ENCODE peak calls at places on chromosomes 16 and 17, in five cellular contexts. One of them, this sample, is unnamed.
A peak's percentile ranks its signal among the peaks of the same experiment; 100 is the strongest.

GRCh38 chr17:35053204-35053603 is 10.3 kb downstream of the RFFL start:
- DNase-seq in H9: no peak
- DNase-seq in IMR-90: no peak
- DNase-seq in mesendoderm: no peak
- DNase-seq in mesenchymal stem cell: no peak
- DNase-seq in this sample: no peak

GRCh38 chr16:13621639-13622038 is 298.3 kb upstream of the ERCC4 start:
- DNase-seq in IMR-90: no peak
- DNase-seq in H9: no peak
- DNase-seq in mesendoderm: peak; percentile 31
- DNase-seq in mesenchymal stem cell: no peak
- DNase-seq in this sample: no peak

GRCh38 chr17:77325826-77326581 is 185.2 kb downstream of the SEC14L1 start:
- DNase-seq in H9: peak; percentile 26
- DNase-seq in mesenchymal stem cell: no peak
- DNase-seq in IMR-90: no peak
- DNase-seq in mesendoderm: no peak
- DNase-seq in this sample: no peak

GRCh38 chr16:83187404-83187803 is 560.6 kb downstream of the CDH13 start:
- DNase-seq in H9: no peak
- DNase-seq in mesenchymal stem cell: peak; percentile 75
- DNase-seq in IMR-90: peak; percentile 89
- DNase-seq in mesendoderm: no peak
- DNase-seq in this sample: peak; percentile 7

GRCh38 chr16:48206594-48207242 is 37.4 kb upstream of the LONP2 start:
- DNase-seq in mesenchymal stem cell: no peak
- DNase-seq in H9: no peak
- DNase-seq in IMR-90: peak; percentile 13
- DNase-seq in mesendoderm: peak; percentile 36
- DNase-seq in this sample: peak; percentile 38

GRCh38 chr17:61581611-61582349 is 9.2 kb downstream of the NACA2 start:
- DNase-seq in H9: no peak
- DNase-seq in IMR-90: peak; percentile 2
- DNase-seq in mesenchymal stem cell: no peak
- DNase-seq in mesendoderm: no peak
- DNase-seq in this sample: no peak

GRCh38 chr17:4938670-4939553 is 934 bp downstream of the SLC25A11 start:
- DNase-seq in mesendoderm: no peak
- DNase-seq in IMR-90: no peak
- DNase-seq in mesenchymal stem cell: peak; percentile 46
- DNase-seq in H9: peak; percentile 28
- DNase-seq in this sample: no peak

GRCh38 chr17:75712480-75712879 is 8.8 kb upstream of the ITGB4 start:
- DNase-seq in mesenchymal stem cell: no peak
- DNase-seq in H9: no peak
- DNase-seq in IMR-90: no peak
- DNase-seq in mesendoderm: no peak
- DNase-seq in this sample: no peak

GRCh38 chr17:1736348-1737281 is 6.1 kb upstream of the SERPINF2 start:
- DNase-seq in mesendoderm: no peak
- DNase-seq in H9: no peak
- DNase-seq in IMR-90: peak; percentile 83
- DNase-seq in mesenchymal stem cell: peak; percentile 89
- DNase-seq in this sample: no peak

GRCh38 chr17:75531724-75532090 is 6.2 kb downstream of the LLGL2 start:
- DNase-seq in H9: no peak
- DNase-seq in mesenchymal stem cell: no peak
- DNase-seq in mesendoderm: peak; percentile 79
- DNase-seq in IMR-90: no peak
- DNase-seq in this sample: peak; percentile 91

GRCh38 chr17:2853722-2854580 is 57.7 kb downstream of the RAP1GAP2 start:
- DNase-seq in IMR-90: no peak
- DNase-seq in mesenchymal stem cell: peak; percentile 6
- DNase-seq in mesendoderm: peak; percentile 62
- DNase-seq in H9: no peak
- DNase-seq in this sample: no peak

GRCh38 chr16:86025706-86026105 is 126.7 kb downstream of the IRF8 start:
- DNase-seq in mesenchymal stem cell: no peak
- DNase-seq in H9: no peak
- DNase-seq in mesendoderm: no peak
- DNase-seq in IMR-90: no peak
- DNase-seq in this sample: no peak

GRCh38 chr17:63433746-63434591 is 12.1 kb downstream of the CYB561 start:
- DNase-seq in H9: no peak
- DNase-seq in mesenchymal stem cell: peak; percentile 89
- DNase-seq in mesendoderm: no peak
- DNase-seq in IMR-90: peak; percentile 92
- DNase-seq in this sample: no peak

GRCh38 chr16:85798283-85798776 is 1.0 kb downstream of the EMC8 start:
- DNase-seq in mesendoderm: peak; percentile 82
- DNase-seq in IMR-90: peak; percentile 6
- DNase-seq in H9: no peak
- DNase-seq in mesenchymal stem cell: no peak
- DNase-seq in this sample: no peak

GRCh38 chr16:9955677-9956076 is 226.6 kb downstream of the GRIN2A start:
- DNase-seq in mesenchymal stem cell: no peak
- DNase-seq in H9: no peak
- DNase-seq in IMR-90: no peak
- DNase-seq in mesendoderm: no peak
- DNase-seq in this sample: no peak

GRCh38 chr16:11164482-11165270 is 91.3 kb downstream of the SOCS1 start:
- DNase-seq in IMR-90: no peak
- DNase-seq in H9: no peak
- DNase-seq in mesenchymal stem cell: peak; percentile 54
- DNase-seq in mesendoderm: no peak
- DNase-seq in this sample: no peak

GRCh38 chr17:71437176-71437575 is 683.6 kb upstream of the SOX9 start:
- DNase-seq in IMR-90: peak; percentile 8
- DNase-seq in mesendoderm: no peak
- DNase-seq in H9: no peak
- DNase-seq in mesenchymal stem cell: no peak
- DNase-seq in this sample: no peak

GRCh38 chr17:78995761-78996451 is 13.7 kb downstream of the CANT1 start:
- DNase-seq in mesendoderm: no peak
- DNase-seq in mesenchymal stem cell: no peak
- DNase-seq in H9: no peak
- DNase-seq in IMR-90: no peak
- DNase-seq in this sample: no peak

GRCh38 chr16:51441331-51441730 is 290.3 kb upstream of the SALL1 start:
- DNase-seq in mesenchymal stem cell: no peak
- DNase-seq in IMR-90: no peak
- DNase-seq in mesendoderm: no peak
- DNase-seq in H9: no peak
- DNase-seq in this sample: no peak

GRCh38 chr16:77213542-77214108 is 14.4 kb downstream of the SYCE1L start:
- DNase-seq in IMR-90: peak; percentile 86
- DNase-seq in mesenchymal stem cell: peak; percentile 89
- DNase-seq in H9: no peak
- DNase-seq in mesendoderm: no peak
- DNase-seq in this sample: no peak

GRCh38 chr16:10817514-10817913 is 1.1 kb downstream of the TVP23A start:
- DNase-seq in H9: no peak
- DNase-seq in mesendoderm: no peak
- DNase-seq in mesenchymal stem cell: no peak
- DNase-seq in IMR-90: no peak
- DNase-seq in this sample: no peak

GRCh38 chr17:37888881-37889280 is 35.3 kb upstream of the TBC1D3K start:
- DNase-seq in mesendoderm: no peak
- DNase-seq in H9: no peak
- DNase-seq in mesenchymal stem cell: no peak
- DNase-seq in IMR-90: no peak
- DNase-seq in this sample: peak; percentile 8

GRCh38 chr17:67578058-67578457 is 139.7 kb upstream of the NOL11 start:
- DNase-seq in mesenchymal stem cell: no peak
- DNase-seq in IMR-90: no peak
- DNase-seq in H9: no peak
- DNase-seq in mesendoderm: no peak
- DNase-seq in this sample: no peak

GRCh38 chr17:1354022-1354421 is 46.0 kb downstream of the YWHAE start:
- DNase-seq in mesenchymal stem cell: no peak
- DNase-seq in H9: no peak
- DNase-seq in mesendoderm: no peak
- DNase-seq in IMR-90: no peak
- DNase-seq in this sample: no peak

GRCh38 chr17:45394913-45395568 is 37.6 kb downstream of the ARHGAP27 start:
- DNase-seq in H9: peak; percentile 95
- DNase-seq in mesendoderm: peak; percentile 95
- DNase-seq in mesenchymal stem cell: peak; percentile 81
- DNase-seq in IMR-90: peak; percentile 90
- DNase-seq in this sample: peak; percentile 65

GRCh38 chr17:1414001-1414574 is 14.1 kb upstream of the YWHAE start:
- DNase-seq in H9: no peak
- DNase-seq in IMR-90: no peak
- DNase-seq in mesendoderm: no peak
- DNase-seq in mesenchymal stem cell: no peak
- DNase-seq in this sample: no peak

GRCh38 chr16:46858151-46858550 is 26.0 kb upstream of the GPT2 start:
- DNase-seq in H9: no peak
- DNase-seq in mesendoderm: no peak
- DNase-seq in IMR-90: no peak
- DNase-seq in mesenchymal stem cell: no peak
- DNase-seq in this sample: peak; percentile 37

GRCh38 chr17:10025976-10026785 is 121.1 kb upstream of the RCVRN start:
- DNase-seq in IMR-90: no peak
- DNase-seq in mesendoderm: no peak
- DNase-seq in H9: peak; percentile 56
- DNase-seq in mesenchymal stem cell: no peak
- DNase-seq in this sample: no peak

GRCh38 chr16:50820225-50820624 is 78.3 kb downstream of the CYLD start:
- DNase-seq in IMR-90: no peak
- DNase-seq in H9: no peak
- DNase-seq in mesendoderm: no peak
- DNase-seq in mesenchymal stem cell: no peak
- DNase-seq in this sample: no peak

GRCh38 chr17:27807567-27808470 is 7.5 kb upstream of the NOS2 start:
- DNase-seq in H9: no peak
- DNase-seq in mesendoderm: no peak
- DNase-seq in IMR-90: no peak
- DNase-seq in mesenchymal stem cell: no peak
- DNase-seq in this sample: peak; percentile 29

GRCh38 chr16:71383054-71383773 is 24.7 kb downstream of the CALB2 start:
- DNase-seq in IMR-90: peak; percentile 5
- DNase-seq in mesenchymal stem cell: no peak
- DNase-seq in mesendoderm: peak; percentile 84
- DNase-seq in H9: peak; percentile 45
- DNase-seq in this sample: peak; percentile 83

GRCh38 chr16:35150805-35151312 is 1691.4 kb downstream of the TP53TG3F start:
- DNase-seq in mesenchymal stem cell: no peak
- DNase-seq in H9: no peak
- DNase-seq in mesendoderm: no peak
- DNase-seq in IMR-90: no peak
- DNase-seq in this sample: no peak
- H4K8ac ChIP-seq in mesenchymal stem cell: no peak overlapping the region
- H4K8ac ChIP-seq in H9: no peak overlapping the region
- H4K8ac ChIP-seq in mesendoderm: no peak overlapping the region
- H4K8ac ChIP-seq in IMR-90: no peak overlapping the region
- H4K8ac ChIP-seq in this sample: no peak overlapping the region

GRCh38 chr17:39740357-39741111 is 2.8 kb downstream of the GRB7 start:
- DNase-seq in mesendoderm: peak; percentile 96
- DNase-seq in mesenchymal stem cell: no peak
- DNase-seq in H9: peak; percentile 96
- DNase-seq in IMR-90: peak; percentile 45
- DNase-seq in this sample: no peak
- H3K4ac ChIP-seq in mesendoderm: no peak overlapping the region
- H3K4ac ChIP-seq in mesenchymal stem cell: no peak overlapping the region
- H3K4ac ChIP-seq in H9: peak overlapping the region; percentile 36
- H3K4ac ChIP-seq in IMR-90: peak overlapping the region; percentile 61
- H3K4ac ChIP-seq in this sample: peak overlapping the region; percentile 57

DNA sequence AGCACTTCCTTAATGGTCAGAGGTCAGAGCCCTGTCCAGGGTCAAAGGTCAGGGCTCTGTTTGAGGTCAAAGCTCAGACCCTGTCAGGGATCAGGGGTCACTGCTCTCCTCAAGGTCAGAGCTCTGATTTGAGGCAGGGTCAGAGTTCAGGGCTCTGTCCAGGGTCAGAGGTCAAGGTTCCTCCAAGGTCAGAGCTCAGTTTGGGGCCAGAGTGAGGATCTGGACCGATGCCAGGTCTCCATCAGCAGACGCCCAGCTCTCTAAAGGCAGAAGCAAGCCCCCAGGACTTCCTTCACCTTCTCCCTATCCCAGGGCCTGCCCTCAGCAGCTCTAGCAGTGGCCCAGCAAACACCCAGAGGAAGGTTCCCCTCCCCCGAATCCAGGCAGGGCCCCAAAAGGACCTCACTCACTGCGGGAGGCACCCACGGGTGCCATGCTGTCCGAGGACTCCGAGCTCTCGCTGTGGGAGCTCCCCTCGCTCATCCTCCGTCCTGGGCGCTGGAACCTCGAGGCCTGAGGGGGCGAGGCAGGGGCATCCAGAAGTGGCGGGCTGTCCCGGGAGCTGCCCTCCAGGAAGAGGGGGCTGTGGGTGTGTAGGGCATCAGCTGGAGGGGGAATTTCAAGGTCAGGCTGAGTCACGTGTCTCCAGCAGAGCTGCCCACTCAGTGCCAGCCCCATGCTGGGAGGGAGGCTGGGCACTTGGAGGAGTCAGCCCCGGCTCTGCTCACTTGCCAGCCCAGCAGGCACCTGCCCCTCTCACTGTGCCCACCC is 26.7 kb downstream of the PIMREG start:
- DNase-seq in H9: no peak
- DNase-seq in mesendoderm: no peak
- DNase-seq in IMR-90: no peak
- DNase-seq in mesenchymal stem cell: no peak
- DNase-seq in this sample: no peak
- H4K8ac ChIP-seq in H9: no peak overlapping the region
- H4K8ac ChIP-seq in mesendoderm: no peak overlapping the region
- H4K8ac ChIP-seq in IMR-90: no peak overlapping the region
- H4K8ac ChIP-seq in mesenchymal stem cell: no peak overlapping the region
- H4K8ac ChIP-seq in this sample: no peak overlapping the region

GRCh38 chr17:41457656-41458055 is 9.5 kb downstream of the KRT32 start:
- DNase-seq in mesendoderm: no peak
- DNase-seq in mesenchymal stem cell: no peak
- DNase-seq in IMR-90: no peak
- DNase-seq in H9: no peak
- DNase-seq in this sample: no peak

GRCh38 chr17:41453069-41453468 is 12.3 kb upstream of the KRT38 start:
- DNase-seq in mesendoderm: no peak
- DNase-seq in IMR-90: no peak
- DNase-seq in H9: no peak
- DNase-seq in mesenchymal stem cell: no peak
- DNase-seq in this sample: no peak

GRCh38 chr17:41452276-41452675 is 11.5 kb upstream of the KRT38 start:
- DNase-seq in H9: no peak
- DNase-seq in mesenchymal stem cell: no peak
- DNase-seq in IMR-90: no peak
- DNase-seq in mesendoderm: no peak
- DNase-seq in this sample: no peak

GRCh38 chr17:41456206-41456605 is 11.0 kb downstream of the KRT32 start:
- DNase-seq in mesendoderm: peak; percentile 28
- DNase-seq in mesenchymal stem cell: no peak
- DNase-seq in H9: peak; percentile 61
- DNase-seq in IMR-90: no peak
- DNase-seq in this sample: no peak

DNA sequence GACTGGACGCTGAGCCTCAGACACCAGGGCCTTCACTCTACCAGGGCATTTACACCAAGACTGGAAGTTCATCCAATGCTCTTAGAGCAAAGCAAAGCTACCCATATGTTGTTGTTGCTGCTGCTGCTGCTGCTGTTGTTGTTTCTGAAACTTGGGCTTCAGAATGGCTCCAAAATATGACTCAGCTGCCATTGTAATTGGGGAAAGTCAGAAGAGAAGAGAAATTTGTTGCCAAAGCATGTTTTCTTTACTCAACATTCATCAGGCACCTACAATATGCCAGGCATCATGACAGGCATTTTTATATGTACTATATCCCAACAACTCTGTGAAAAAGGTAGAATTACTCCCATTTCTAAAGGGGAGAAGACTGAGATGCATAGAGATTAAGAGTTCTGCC is 11.9 kb downstream of the KRT32 start:
- DNase-seq in mesenchymal stem cell: no peak
- DNase-seq in H9: no peak
- DNase-seq in IMR-90: no peak
- DNase-seq in mesendoderm: no peak
- DNase-seq in this sample: no peak
- H3K4ac ChIP-seq in mesenchymal stem cell: no peak overlapping the region
- H3K4ac ChIP-seq in H9: no peak overlapping the region
- H3K4ac ChIP-seq in IMR-90: no peak overlapping the region
- H3K4ac ChIP-seq in mesendoderm: no peak overlapping the region
- H3K4ac ChIP-seq in this sample: no peak overlapping the region